ENCODE peak calls at places on chromosomes 2 and 18, in ten cellular contexts. One of them, this sample, is unnamed.

GRCh38 chr18:23964282-23965238 is 50.0 kb upstream of the TTC39C start:
- DNase-seq in IMR-90: no peak
- DNase-seq in thyroid gland: no peak
- DNase-seq in WERI-Rb-1: no peak
- DNase-seq in endodermal cell: no peak
- DNase-seq in cardiac muscle cell: no peak
- DNase-seq in AG09309: no peak
- DNase-seq in ovary: no peak
- DNase-seq in tibial nerve: no peak
- DNase-seq in Caco-2: no peak
- DNase-seq in this sample: peak; percentile 52

GRCh38 chr2:239132786-239133185 is 268.0 kb downstream of the HDAC4 start:
- DNase-seq in AG09309: no peak
- DNase-seq in thyroid gland: no peak
- DNase-seq in cardiac muscle cell: no peak
- DNase-seq in ovary: no peak
- DNase-seq in tibial nerve: no peak
- DNase-seq in IMR-90: no peak
- DNase-seq in WERI-Rb-1: no peak
- DNase-seq in endodermal cell: no peak
- DNase-seq in Caco-2: no peak
- DNase-seq in this sample: no peak

GRCh38 chr18:8424917-8425725 is 184.1 kb upstream of the RAB12 start:
- DNase-seq in Caco-2: no peak
- DNase-seq in thyroid gland: no peak
- DNase-seq in WERI-Rb-1: no peak
- DNase-seq in AG09309: peak; percentile 70
- DNase-seq in ovary: no peak
- DNase-seq in IMR-90: peak; percentile 75
- DNase-seq in endodermal cell: peak; percentile 83
- DNase-seq in cardiac muscle cell: no peak
- DNase-seq in tibial nerve: no peak
- DNase-seq in this sample: no peak

GRCh38 chr2:218782529-218782845 is 540 bp downstream of the CYP27A1 start:
- DNase-seq in IMR-90: no peak
- DNase-seq in thyroid gland: no peak
- DNase-seq in endodermal cell: no peak
- DNase-seq in AG09309: no peak
- DNase-seq in tibial nerve: no peak
- DNase-seq in WERI-Rb-1: peak; percentile 16
- DNase-seq in cardiac muscle cell: peak; percentile 46
- DNase-seq in ovary: no peak
- DNase-seq in Caco-2: peak; percentile 45
- DNase-seq in this sample: no peak

GRCh38 chr18:24514439-24514838 is 54.0 kb downstream of the HRH4 start:
- DNase-seq in IMR-90: peak; percentile 54
- DNase-seq in WERI-Rb-1: peak; percentile 28
- DNase-seq in AG09309: no peak
- DNase-seq in endodermal cell: peak; percentile 70
- DNase-seq in tibial nerve: no peak
- DNase-seq in cardiac muscle cell: no peak
- DNase-seq in thyroid gland: no peak
- DNase-seq in ovary: no peak
- DNase-seq in Caco-2: no peak
- DNase-seq in this sample: peak; percentile 61

GRCh38 chr2:232632904-232633412 is 446 bp upstream of the EFHD1 start:
- DNase-seq in endodermal cell: peak; percentile 47
- DNase-seq in ovary: peak; percentile 90
- DNase-seq in IMR-90: no peak
- DNase-seq in cardiac muscle cell: no peak
- DNase-seq in AG09309: no peak
- DNase-seq in Caco-2: no peak
- DNase-seq in tibial nerve: peak; percentile 35
- DNase-seq in WERI-Rb-1: no peak
- DNase-seq in thyroid gland: peak; percentile 44
- DNase-seq in this sample: no peak

GRCh38 chr18:46706968-46707367 is 49.9 kb downstream of the ST8SIA5 start:
- DNase-seq in thyroid gland: no peak
- DNase-seq in ovary: no peak
- DNase-seq in tibial nerve: no peak
- DNase-seq in WERI-Rb-1: no peak
- DNase-seq in endodermal cell: no peak
- DNase-seq in IMR-90: no peak
- DNase-seq in cardiac muscle cell: no peak
- DNase-seq in Caco-2: no peak
- DNase-seq in AG09309: no peak
- DNase-seq in this sample: no peak

GRCh38 chr2:2902551-2903216 is 474.9 kb downstream of the EIPR1 start:
- DNase-seq in cardiac muscle cell: peak; percentile 8
- DNase-seq in IMR-90: no peak
- DNase-seq in Caco-2: no peak
- DNase-seq in thyroid gland: no peak
- DNase-seq in ovary: no peak
- DNase-seq in WERI-Rb-1: no peak
- DNase-seq in tibial nerve: no peak
- DNase-seq in AG09309: no peak
- DNase-seq in endodermal cell: no peak
- DNase-seq in this sample: no peak

GRCh38 chr2:160075171-160075570 is 12.8 kb upstream of the PLA2R1 start:
- DNase-seq in tibial nerve: peak; percentile 35
- DNase-seq in IMR-90: peak; percentile 33
- DNase-seq in ovary: no peak
- DNase-seq in AG09309: peak; percentile 91
- DNase-seq in thyroid gland: no peak
- DNase-seq in WERI-Rb-1: no peak
- DNase-seq in cardiac muscle cell: no peak
- DNase-seq in endodermal cell: no peak
- DNase-seq in Caco-2: no peak
- DNase-seq in this sample: no peak

GRCh38 chr2:203740741-203741363 is 34.4 kb downstream of the CD28 start:
- DNase-seq in AG09309: no peak
- DNase-seq in tibial nerve: no peak
- DNase-seq in ovary: no peak
- DNase-seq in cardiac muscle cell: no peak
- DNase-seq in Caco-2: no peak
- DNase-seq in endodermal cell: no peak
- DNase-seq in thyroid gland: no peak
- DNase-seq in IMR-90: peak; percentile 51
- DNase-seq in WERI-Rb-1: no peak
- DNase-seq in this sample: no peak

GRCh38 chr2:233083782-233084181 is 23.6 kb downstream of the INPP5D start:
- DNase-seq in Caco-2: no peak
- DNase-seq in tibial nerve: no peak
- DNase-seq in WERI-Rb-1: no peak
- DNase-seq in IMR-90: no peak
- DNase-seq in thyroid gland: no peak
- DNase-seq in AG09309: no peak
- DNase-seq in ovary: no peak
- DNase-seq in endodermal cell: no peak
- DNase-seq in cardiac muscle cell: no peak
- DNase-seq in this sample: no peak

GRCh38 chr2:128777091-128778045 is 458.7 kb upstream of the HS6ST1 start:
- DNase-seq in WERI-Rb-1: no peak
- DNase-seq in cardiac muscle cell: no peak
- DNase-seq in tibial nerve: no peak
- DNase-seq in endodermal cell: no peak
- DNase-seq in IMR-90: no peak
- DNase-seq in AG09309: no peak
- DNase-seq in ovary: no peak
- DNase-seq in Caco-2: no peak
- DNase-seq in thyroid gland: no peak
- DNase-seq in this sample: no peak

GRCh38 chr18:10085876-10086275 is 172.1 kb downstream of the VAPA start:
- DNase-seq in cardiac muscle cell: no peak
- DNase-seq in IMR-90: no peak
- DNase-seq in endodermal cell: no peak
- DNase-seq in ovary: no peak
- DNase-seq in tibial nerve: no peak
- DNase-seq in WERI-Rb-1: no peak
- DNase-seq in thyroid gland: no peak
- DNase-seq in AG09309: no peak
- DNase-seq in Caco-2: no peak
- DNase-seq in this sample: no peak

GRCh38 chr2:57760448-57760847 is 286.2 kb upstream of the VRK2 start:
- DNase-seq in IMR-90: no peak
- DNase-seq in WERI-Rb-1: no peak
- DNase-seq in Caco-2: no peak
- DNase-seq in endodermal cell: no peak
- DNase-seq in tibial nerve: no peak
- DNase-seq in cardiac muscle cell: no peak
- DNase-seq in AG09309: no peak
- DNase-seq in ovary: no peak
- DNase-seq in thyroid gland: no peak
- DNase-seq in this sample: peak; percentile 59

GRCh38 chr2:57759131-57759530 is 287.5 kb upstream of the VRK2 start:
- DNase-seq in endodermal cell: no peak
- DNase-seq in cardiac muscle cell: peak; percentile 8
- DNase-seq in IMR-90: no peak
- DNase-seq in ovary: no peak
- DNase-seq in thyroid gland: no peak
- DNase-seq in Caco-2: no peak
- DNase-seq in AG09309: no peak
- DNase-seq in WERI-Rb-1: no peak
- DNase-seq in tibial nerve: no peak
- DNase-seq in this sample: no peak

GRCh38 chr2:57758686-57759085 is 287.9 kb upstream of the VRK2 start:
- DNase-seq in tibial nerve: no peak
- DNase-seq in IMR-90: no peak
- DNase-seq in AG09309: no peak
- DNase-seq in ovary: no peak
- DNase-seq in thyroid gland: no peak
- DNase-seq in WERI-Rb-1: no peak
- DNase-seq in Caco-2: no peak
- DNase-seq in endodermal cell: no peak
- DNase-seq in cardiac muscle cell: no peak
- DNase-seq in this sample: no peak

DNA sequence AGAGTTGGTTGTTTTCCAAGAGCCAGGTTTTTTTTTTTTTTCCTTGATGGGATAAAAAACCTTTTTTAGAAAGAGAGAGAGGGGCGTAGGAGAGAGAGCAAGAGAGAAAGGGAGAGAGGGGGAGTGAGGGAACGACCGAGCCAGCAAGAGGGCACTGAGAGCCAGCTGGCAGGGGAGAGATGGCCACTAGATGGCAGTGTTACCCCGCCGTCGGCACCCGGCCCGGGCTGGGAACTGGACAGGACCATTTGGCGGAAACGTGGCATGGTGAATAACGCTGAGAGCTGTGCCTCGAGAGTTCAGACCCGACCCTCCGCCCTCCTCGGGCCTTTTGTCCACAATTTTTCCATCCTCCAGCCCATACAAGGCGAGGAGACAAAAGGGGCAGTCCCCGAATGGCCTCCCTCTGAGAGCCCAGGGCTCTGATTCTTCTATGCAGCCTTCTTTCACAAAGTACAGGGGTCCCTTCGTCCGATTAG is 286.7 kb upstream of the VRK2 start:
- DNase-seq in tibial nerve: peak; percentile 86
- DNase-seq in AG09309: peak; percentile 8
- DNase-seq in Caco-2: peak; percentile 83
- DNase-seq in WERI-Rb-1: peak; percentile 92
- DNase-seq in IMR-90: peak; percentile 64
- DNase-seq in thyroid gland: peak; percentile 83
- DNase-seq in cardiac muscle cell: peak; percentile 84
- DNase-seq in ovary: peak; percentile 85
- DNase-seq in endodermal cell: peak; percentile 97
- DNase-seq in this sample: peak; percentile 85
- H3K4me3 ChIP-seq in tibial nerve: no peak overlapping the region
- H3K4me3 ChIP-seq in AG09309: peak overlapping the region; percentile 18
- H3K4me3 ChIP-seq in Caco-2: peak overlapping the region; percentile 20
- H3K4me3 ChIP-seq in WERI-Rb-1: peak overlapping the region; percentile 34
- H3K4me3 ChIP-seq in IMR-90: no peak overlapping the region
- H3K4me3 ChIP-seq in thyroid gland: no peak overlapping the region
- H3K4me3 ChIP-seq in cardiac muscle cell: no peak overlapping the region
- H3K4me3 ChIP-seq in ovary: peak overlapping the region; percentile 6
- H3K4me3 ChIP-seq in endodermal cell: peak overlapping the region; percentile 72
- H3K4me3 ChIP-seq in this sample: peak overlapping the region; percentile 56

GRCh38 chr2:171244970-171245782 is 84.5 kb upstream of the TLK1 start:
- DNase-seq in cardiac muscle cell: no peak
- DNase-seq in tibial nerve: no peak
- DNase-seq in Caco-2: no peak
- DNase-seq in thyroid gland: no peak
- DNase-seq in ovary: no peak
- DNase-seq in endodermal cell: no peak
- DNase-seq in IMR-90: peak; percentile 44
- DNase-seq in AG09309: peak; percentile 33
- DNase-seq in WERI-Rb-1: peak; percentile 13
- DNase-seq in this sample: no peak
- TF ChIP-seq CTCF in cardiac muscle cell: no peak
- TF ChIP-seq CTCF in tibial nerve: no peak
- TF ChIP-seq CTCF in Caco-2: no peak
- TF ChIP-seq CTCF in thyroid gland: no peak
- TF ChIP-seq CTCF in ovary: no peak
- TF ChIP-seq CTCF in endodermal cell: no peak
- TF ChIP-seq CTCF in IMR-90: peak; percentile 33
- TF ChIP-seq CTCF in AG09309: peak; percentile 36
- TF ChIP-seq CTCF in WERI-Rb-1: no peak
- TF ChIP-seq CTCF in this sample: no peak

DNA sequence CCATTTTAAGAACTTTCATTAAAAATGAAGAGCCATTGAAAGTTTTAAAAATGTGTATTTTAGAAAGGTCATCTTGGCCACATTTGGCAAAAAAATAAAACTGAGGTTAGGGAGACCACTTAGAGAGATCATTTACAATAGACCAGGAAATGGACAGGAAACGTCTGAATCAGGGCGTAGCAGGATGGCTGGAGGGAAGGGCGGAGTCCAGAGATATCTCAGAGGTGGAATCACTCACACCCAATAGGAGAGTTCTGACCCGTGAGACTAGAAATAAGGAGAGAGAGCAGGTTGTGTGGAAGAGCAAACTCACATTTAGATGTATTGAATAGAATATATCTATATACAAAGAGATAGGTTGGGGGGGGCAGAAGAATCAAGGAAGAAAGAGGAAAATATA is 373.4 kb downstream of the METTL4 start:
- DNase-seq in cardiac muscle cell: no peak
- DNase-seq in endodermal cell: no peak
- DNase-seq in WERI-Rb-1: no peak
- DNase-seq in IMR-90: no peak
- DNase-seq in AG09309: no peak
- DNase-seq in thyroid gland: no peak
- DNase-seq in ovary: no peak
- DNase-seq in tibial nerve: no peak
- DNase-seq in Caco-2: no peak
- DNase-seq in this sample: no peak
- H3K4me3 ChIP-seq in cardiac muscle cell: no peak overlapping the region
- H3K4me3 ChIP-seq in endodermal cell: no peak overlapping the region
- H3K4me3 ChIP-seq in WERI-Rb-1: no peak overlapping the region
- H3K4me3 ChIP-seq in IMR-90: no peak overlapping the region
- H3K4me3 ChIP-seq in AG09309: no peak overlapping the region
- H3K4me3 ChIP-seq in thyroid gland: no peak overlapping the region
- H3K4me3 ChIP-seq in ovary: no peak overlapping the region
- H3K4me3 ChIP-seq in tibial nerve: no peak overlapping the region
- H3K4me3 ChIP-seq in Caco-2: no peak overlapping the region
- H3K4me3 ChIP-seq in this sample: no peak overlapping the region

DNA sequence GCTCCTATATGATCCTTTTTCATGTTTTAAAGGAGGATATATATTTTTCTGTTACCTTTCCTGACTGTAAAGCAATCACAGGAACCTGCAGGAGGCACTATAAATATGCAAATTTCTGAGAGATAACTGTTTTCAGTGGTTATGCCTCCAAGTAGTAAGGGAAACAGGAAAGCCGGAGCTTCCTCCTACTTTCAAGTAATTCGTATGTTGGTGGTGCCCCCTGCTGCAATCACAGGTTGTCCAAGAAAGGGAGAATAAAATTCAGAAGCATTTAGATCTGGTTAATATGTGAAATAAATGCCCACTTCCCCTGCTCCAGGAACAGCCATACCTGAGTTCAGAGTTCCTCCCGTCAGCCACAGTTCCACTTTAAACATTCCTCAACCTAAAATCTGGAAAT is 12.0 kb upstream of the BCL11A start:
- DNase-seq in WERI-Rb-1: peak; percentile 60
- DNase-seq in IMR-90: peak; percentile 28
- DNase-seq in endodermal cell: no peak
- DNase-seq in thyroid gland: peak; percentile 32
- DNase-seq in tibial nerve: no peak
- DNase-seq in cardiac muscle cell: no peak
- DNase-seq in Caco-2: no peak
- DNase-seq in AG09309: no peak
- DNase-seq in ovary: no peak
- DNase-seq in this sample: peak; percentile 32
- TF ChIP-seq CTCF in WERI-Rb-1: no peak
- TF ChIP-seq CTCF in IMR-90: peak; percentile 36
- TF ChIP-seq CTCF in endodermal cell: peak; percentile 57
- TF ChIP-seq CTCF in thyroid gland: no peak
- TF ChIP-seq CTCF in tibial nerve: peak; percentile 21
- TF ChIP-seq CTCF in cardiac muscle cell: peak; percentile 28
- TF ChIP-seq CTCF in Caco-2: peak; percentile 22
- TF ChIP-seq CTCF in AG09309: peak; percentile 36
- TF ChIP-seq CTCF in ovary: no peak
- TF ChIP-seq CTCF in this sample: peak; percentile 2